ENCODE peak calls at places on chromosomes 5 and 9, in eight cellular contexts. R is tibial nerve, N is gastrocnemius medialis, G is H1, B is right lobe of liver, F is lower leg skin, O is transverse colon, I is spleen. V is an unnamed sample.

GRCh38 chr5:96284727-96285389 is 148.2 kb downstream of the PCSK1 start:
- DNase-seq in B (no peak), I (no peak), O (no peak), N (no peak), F (no peak), R (no peak), G (no peak), V (no peak)

GRCh38 chr5:66596791-66597757 is 881 bp downstream of the MAST4 start:
- DNase-seq in R (no peak), I (peak), N (no peak), G (no peak), F (no peak), O (peak), B (peak), V (no peak)

GRCh38 chr5:90940227-90940995 is 381.8 kb downstream of the ADGRV1 start:
- DNase-seq in B (peak), O (peak), F (no peak), I (no peak), N (no peak), G (peak), R (no peak), V (no peak)

GRCh38 chr5:137778772-137779564 is 24.8 kb upstream of the HNRNPA0 start:
- DNase-seq in I (no peak), N (no peak), O (no peak), F (no peak), R (no peak), B (no peak), G (no peak), V (no peak)

GRCh38 chr9:36461341-36461740 is 61.3 kb upstream of the RNF38 start:
- DNase-seq in F (no peak), I (no peak), N (no peak), B (no peak), O (no peak), R (no peak), G (no peak), V (no peak)

GRCh38 chr5:65874241-65874640 is 52.1 kb upstream of the ERBIN start:
- DNase-seq in F (no peak), N (no peak), G (no peak), B (no peak), I (no peak), R (no peak), O (no peak), V (no peak)

GRCh38 chr5:73649926-73650325 is 23.9 kb downstream of the ARHGEF28 start:
- DNase-seq in B (no peak), G (no peak), N (no peak), I (no peak), O (no peak), R (no peak), F (no peak), V (no peak)

GRCh38 chr5:78339591-78340450 is 20.6 kb upstream of the SCAMP1 start:
- DNase-seq in G (no peak), B (no peak), N (no peak), R (no peak), F (no peak), I (no peak), O (no peak), V (no peak)

DNA sequence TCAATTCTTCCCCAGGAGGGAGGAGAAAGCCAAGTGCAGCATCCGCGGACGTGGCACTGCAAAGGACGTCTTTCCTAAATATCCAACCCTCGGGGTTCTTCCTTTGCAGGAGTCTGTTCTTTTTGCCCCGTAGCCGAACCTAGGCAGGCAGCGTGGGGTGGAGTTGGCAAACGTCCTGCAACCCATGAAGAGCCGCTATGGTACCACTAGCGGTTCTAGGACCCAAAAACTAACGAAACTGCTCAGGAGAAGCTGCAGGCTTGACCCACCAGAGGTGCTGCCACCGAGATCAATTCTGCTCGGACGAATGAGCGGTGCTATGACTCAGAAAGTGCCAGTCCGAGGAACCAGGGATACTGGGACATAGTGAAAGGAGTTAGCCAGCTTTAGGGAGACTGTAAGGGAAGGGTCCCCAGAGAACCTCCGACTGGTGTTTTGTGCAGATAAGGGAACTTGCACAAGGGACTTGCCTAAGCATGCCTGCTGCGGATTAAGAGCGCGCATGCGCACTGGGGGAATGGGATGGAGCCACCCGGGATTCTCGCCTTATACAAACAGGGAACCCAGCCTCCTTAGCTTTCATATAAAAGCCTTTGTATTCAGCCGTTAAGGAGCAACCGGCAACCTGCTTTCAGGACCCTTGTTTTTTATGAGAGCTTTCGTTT is 32.7 kb downstream of the ANXA2R start:
- DNase-seq in I (peak), R (peak), B (peak), G (no peak), F (peak), O (peak), N (peak), V (peak)
- TF ChIP-seq POLR2A in I (no peak), R (peak), B (no peak), G (peak), F (no peak), O (no peak), N (no peak), V (peak)

GRCh38 chr9:128685636-128686489 is 3.2 kb upstream of the SET start:
- DNase-seq in O (peak), G (no peak), I (peak), F (no peak), R (no peak), B (peak), N (no peak), V (no peak)
- TF ChIP-seq POLR2A in O (peak), G (no peak), I (no peak), F (no peak), R (no peak), B (no peak), N (no peak), V (no peak)

GRCh38 chr9:97978706-97979105 is 4.4 kb upstream of the ANP32B start:
- DNase-seq in O (no peak), R (no peak), B (no peak), F (no peak), I (no peak), G (no peak), N (no peak), V (no peak)
- TF ChIP-seq POLR2A in O (no peak), R (no peak), B (no peak), F (no peak), I (no peak), G (no peak), N (no peak), V (no peak)

GRCh38 chr5:93359296-93359957 is 221.6 kb downstream of the NR2F1-AS1 start:
- DNase-seq in N (no peak), F (no peak), R (no peak), O (no peak), I (no peak), G (no peak), B (no peak), V (peak)
- TF ChIP-seq POLR2A in N (no peak), F (no peak), R (no peak), O (no peak), I (no peak), G (no peak), B (no peak), V (no peak)